ENCODE peak calls at places on chromosomes 12 and 14, in six cellular contexts. T is IMR-90, O is brain microvascular endothelial cell, M is GM10248, F is stomach, S is transverse colon. H is an unnamed sample.

GRCh38 chr12:23127701-23128100 is 502.7 kb downstream of the ETNK1 start:
- DNase-seq in T (no peak), O (no peak), M (no peak), F (no peak), S (no peak), H (no peak)

GRCh38 chr12:131276501-131277185 is 322.9 kb downstream of the ADGRD1 start:
- DNase-seq in T (no peak), O (no peak), M (no peak), F (no peak), S (no peak), H (no peak)

GRCh38 chr12:24307716-24308335 is 358.4 kb upstream of the SOX5 start:
- DNase-seq in T (no peak), O (no peak), M (no peak), F (no peak), S (no peak), H (no peak)

GRCh38 chr12:66036317-66036716 is 94.2 kb downstream of the LLPH start:
- DNase-seq in T (peak; percentile 92), O (peak; percentile 90), M (no peak), F (no peak), S (no peak), H (peak; percentile 94)

GRCh38 chr12:124469193-124469888 is 98.1 kb downstream of the NCOR2 start:
- DNase-seq in T (no peak), O (no peak), M (no peak), F (no peak), S (no peak), H (no peak)

GRCh38 chr14:79502101-79502750 is 709.1 kb downstream of the DIO2 start:
- DNase-seq in T (no peak), O (no peak), M (no peak), F (no peak), S (no peak), H (no peak)

GRCh38 chr14:74913986-74914573 is 9.0 kb downstream of the RPS6KL1 start:
- DNase-seq in T (peak; percentile 77), O (peak; percentile 62), M (peak; percentile 64), F (peak; percentile 65), S (peak; percentile 62), H (peak; percentile 85)

GRCh38 chr14:88411039-88411438 is 25.6 kb downstream of the SPATA7 start:
- DNase-seq in T (no peak), O (no peak), M (no peak), F (no peak), S (no peak), H (no peak)

GRCh38 chr12:49626169-49626835 is 2.9 kb downstream of the PRPF40B start:
- DNase-seq in T (peak; percentile 54), O (no peak), M (no peak), F (no peak), S (no peak), H (peak; percentile 49)

GRCh38 chr14:93546642-93547041 is 115.9 kb downstream of the UNC79 start:
- DNase-seq in T (no peak), O (no peak), M (no peak), F (no peak), S (no peak), H (no peak)

GRCh38 chr12:97609957-97610356 is 147.4 kb downstream of the RMST start:
- DNase-seq in T (no peak), O (no peak), M (no peak), F (no peak), S (no peak), H (no peak)

DNA sequence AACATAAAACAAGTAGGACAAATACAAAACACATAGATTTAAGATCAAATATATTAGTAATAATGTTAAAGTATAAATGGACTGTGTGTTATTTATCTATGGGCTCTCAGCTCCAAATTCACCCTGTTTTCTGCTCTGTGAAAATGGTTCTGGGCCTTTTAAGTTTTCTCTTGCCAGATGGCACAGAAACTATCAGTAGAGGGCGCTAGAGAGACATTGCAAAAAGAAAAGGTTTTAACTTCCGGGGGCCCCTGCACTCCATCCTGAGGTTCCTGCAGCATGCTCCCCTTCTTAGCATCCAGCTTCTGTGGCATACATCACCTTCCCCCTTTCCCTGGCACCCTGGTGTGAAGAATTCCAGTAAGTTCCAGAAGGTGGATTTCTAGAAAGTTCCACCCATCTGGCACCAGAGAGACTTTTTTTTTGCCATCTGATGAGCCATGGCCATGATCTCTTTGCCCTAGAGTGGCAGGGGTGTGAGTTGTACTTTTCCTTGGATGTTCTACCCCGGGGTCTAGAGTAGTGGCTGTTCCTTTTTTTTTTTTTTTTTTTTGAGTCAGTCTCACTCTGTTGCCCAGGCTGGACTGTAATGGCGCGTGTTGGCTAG is 29.3 kb downstream of the ZCRB1 start:
- DNase-seq in T (no peak), O (no peak), M (no peak), F (no peak), S (no peak), H (peak; percentile 26)
- TF ChIP-seq CTCF in T (peak; percentile 30), O (peak; percentile 65), M (peak; percentile 41), F (no peak), S (no peak), H (peak; percentile 57)

DNA sequence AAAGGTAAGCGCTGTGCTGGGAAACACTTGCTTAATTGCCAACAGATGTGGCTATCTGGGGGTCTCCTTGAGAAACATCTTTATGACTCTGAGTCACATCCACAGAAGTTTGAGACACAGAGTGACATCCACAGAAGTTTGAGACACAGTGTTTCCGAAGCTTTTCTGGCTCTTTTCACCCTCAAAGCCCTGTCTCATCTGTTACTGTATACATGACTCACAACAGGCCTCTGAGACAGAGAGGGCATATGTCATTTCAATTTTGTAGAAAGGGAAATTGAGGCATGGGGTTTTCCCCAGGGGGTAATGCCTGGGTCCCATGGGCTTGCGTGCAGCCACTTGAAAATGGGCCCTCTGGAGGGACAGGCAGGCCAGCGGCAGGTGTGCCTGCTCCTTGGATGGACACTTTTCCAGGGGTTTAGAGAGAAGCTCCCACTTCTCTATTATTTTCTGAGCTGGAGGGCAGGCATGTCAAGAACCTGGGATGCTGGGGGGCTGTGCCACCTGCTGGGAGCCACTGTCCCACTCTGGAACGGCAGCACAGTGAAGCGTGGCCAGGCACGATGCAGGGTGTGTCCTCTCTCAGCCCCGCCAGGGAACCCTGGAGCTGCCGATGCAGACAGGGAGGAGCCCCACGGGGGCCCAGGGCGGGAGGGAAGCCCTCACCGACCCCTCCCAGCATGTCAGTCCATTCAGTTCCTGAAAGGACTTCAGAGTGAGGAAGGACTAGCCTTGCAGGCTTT is 111.3 kb upstream of the FKBP4 start:
- DNase-seq in T (peak; percentile 30), O (no peak), M (no peak), F (no peak), S (peak; percentile 33), H (no peak)
- TF ChIP-seq CTCF in T (no peak), O (no peak), M (no peak), F (no peak), S (no peak), H (no peak)

GRCh38 chr14:103094406-103095209 is at the start of gene EXOC3L4:
- DNase-seq in T (peak; percentile 10), O (no peak), M (no peak), F (no peak), S (peak; percentile 69), H (no peak)

GRCh38 chr14:103095210-103095778 is 769 bp downstream of the EXOC3L4 start:
- DNase-seq in T (no peak), O (no peak), M (no peak), F (no peak), S (peak; percentile 54), H (no peak)

GRCh38 chr14:103097994-103098957 is 3.8 kb downstream of the EXOC3L4 start:
- DNase-seq in T (no peak), O (no peak), M (no peak), F (no peak), S (no peak), H (no peak)

GRCh38 chr14:103097244-103097993 is 2.9 kb downstream of the EXOC3L4 start:
- DNase-seq in T (no peak), O (no peak), M (no peak), F (no peak), S (no peak), H (no peak)

DNA sequence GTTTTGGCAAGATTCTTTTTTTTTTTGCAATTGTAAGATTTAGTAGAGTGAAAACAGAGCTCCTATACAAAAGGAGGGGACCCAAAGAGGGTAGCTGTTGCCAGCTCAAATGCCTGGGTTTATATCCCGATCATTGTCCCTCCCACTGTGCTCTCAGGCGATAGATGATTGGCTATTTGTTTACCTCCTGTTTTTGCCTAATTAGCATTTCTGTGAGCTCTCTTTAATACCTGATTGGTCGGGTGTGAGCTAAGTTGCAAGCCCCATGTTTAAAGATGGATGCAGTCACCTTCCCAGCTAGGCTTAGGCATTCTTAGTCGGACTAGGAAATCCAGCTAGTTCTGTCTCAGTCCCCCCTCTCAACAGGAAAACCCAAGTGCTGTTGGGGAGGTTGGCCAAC is 1.9 kb downstream of the EXOC3L4 start:
- DNase-seq in T (no peak), O (no peak), M (no peak), F (no peak), S (no peak), H (no peak)
- TF ChIP-seq CTCF in T (no peak), O (no peak), M (no peak), F (no peak), S (no peak), H (no peak)

DNA sequence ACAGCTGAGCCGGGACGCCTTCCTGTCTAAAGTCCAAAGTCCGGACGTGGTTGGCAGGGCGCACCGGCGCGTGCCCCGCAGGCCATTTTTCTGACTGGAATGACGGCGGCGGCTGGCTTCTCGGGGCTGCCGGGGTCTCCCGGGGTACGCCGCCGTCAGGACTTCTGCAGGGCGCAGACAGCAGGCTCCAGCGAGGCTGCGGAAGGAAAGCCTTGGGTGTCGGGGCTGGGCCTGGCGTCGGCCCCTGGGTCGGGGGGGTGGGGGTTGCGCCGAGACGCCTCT is 32.8 kb downstream of the MIA2 start:
- DNase-seq in T (peak; percentile 34), O (no peak), M (no peak), F (peak; percentile 90), S (peak; percentile 89), H (no peak)
- TF ChIP-seq CTCF in T (no peak), O (no peak), M (no peak), F (no peak), S (no peak), H (no peak)

GRCh38 chr12:54019924-54020586 is 8.2 kb upstream of the HOXC6 start:
- DNase-seq in T (no peak), O (no peak), M (no peak), F (no peak), S (no peak), H (no peak)

GRCh38 chr12:54020587-54020969 is 7.7 kb upstream of the HOXC6 start:
- DNase-seq in T (no peak), O (no peak), M (no peak), F (no peak), S (no peak), H (no peak)

GRCh38 chr12:54022960-54023884 is 5.0 kb upstream of the HOXC6 start:
- DNase-seq in T (no peak), O (no peak), M (no peak), F (no peak), S (no peak), H (no peak)

GRCh38 chr12:54021006-54021405 is 7.2 kb upstream of the HOXC6 start:
- DNase-seq in T (no peak), O (no peak), M (no peak), F (no peak), S (no peak), H (no peak)

GRCh38 chr12:54021432-54022013 is 6.7 kb upstream of the HOXC6 start:
- DNase-seq in T (no peak), O (no peak), M (no peak), F (no peak), S (no peak), H (no peak)
- TF ChIP-seq CTCF in T (no peak), O (no peak), M (peak; percentile 34), F (no peak), S (no peak), H (no peak)

GRCh38 chr12:47686645-47687240 is 19.1 kb downstream of the RPAP3 start:
- DNase-seq in T (peak; percentile 67), O (peak; percentile 34), M (peak; percentile 38), F (no peak), S (no peak), H (peak; percentile 81)
- TF ChIP-seq CTCF in T (peak; percentile 82), O (peak; percentile 73), M (peak; percentile 55), F (peak; percentile 26), S (peak; percentile 38), H (peak; percentile 85)

H was measured in choroid plexus epithelial cell.